ENCODE peak calls at places on chromosome 14, in four cellular contexts. O is SK-N-SH, Z is H1, S is HepG2. Y is an unnamed sample.

GRCh38 chr14:21077672-21078071 is 7.6 kb downstream of the ARHGEF40 start:
- DNase-seq in S (no peak), Z (no peak), O (no peak), Y (no peak)

GRCh38 chr14:105199093-105199492 is 18.0 kb upstream of the NUDT14 start:
- DNase-seq in Z (no peak), O (no peak), S (no peak), Y (no peak)

GRCh38 chr14:52268191-52269061 is 928 bp downstream of the PTGDR start:
- DNase-seq in O (peak; percentile 36), S (no peak), Z (peak; percentile 77), Y (no peak)

GRCh38 chr14:95101736-95102677 is 55.3 kb downstream of the DICER1 start:
- DNase-seq in Z (no peak), O (no peak), S (no peak), Y (no peak)

GRCh38 chr14:65002586-65003210 is 16.0 kb downstream of the FNTB start:
- DNase-seq in Z (no peak), S (no peak), O (no peak), Y (no peak)

GRCh38 chr14:34179723-34180122 is 228.8 kb upstream of the EGLN3 start:
- DNase-seq in S (no peak), O (no peak), Z (no peak), Y (no peak)

GRCh38 chr14:69693823-69694729 is 72.9 kb upstream of the SRSF5 start:
- DNase-seq in O (no peak), Z (no peak), S (peak; percentile 86), Y (no peak)

GRCh38 chr14:34065222-34065621 is 114.3 kb upstream of the EGLN3 start:
- DNase-seq in O (no peak), Z (no peak), S (no peak), Y (no peak)

GRCh38 chr14:64891839-64892375 is 12.2 kb upstream of the SPTB start:
- DNase-seq in S (peak; percentile 56), Z (no peak), O (peak; percentile 48), Y (peak; percentile 74)

GRCh38 chr14:77014004-77014604 is 14.4 kb downstream of the IRF2BPL start:
- DNase-seq in O (peak; percentile 71), Z (no peak), S (peak; percentile 68), Y (no peak)

GRCh38 chr14:89139404-89140247 is 277.4 kb downstream of the FOXN3 start:
- DNase-seq in Z (no peak), O (no peak), S (peak; percentile 77), Y (peak; percentile 35)

GRCh38 chr14:21095430-21096205 is 2.8 kb downstream of the ZNF219 start:
- DNase-seq in O (peak; percentile 19), S (no peak), Z (no peak), Y (no peak)

GRCh38 chr14:97456958-97457357 is 659.8 kb downstream of the VRK1 start:
- DNase-seq in Z (no peak), S (no peak), O (no peak), Y (no peak)

GRCh38 chr14:24277606-24278321 is 6.4 kb upstream of the RABGGTA start:
- DNase-seq in O (no peak), S (no peak), Z (no peak), Y (no peak)

GRCh38 chr14:104579507-104579906 is at the start of gene C14orf180:
- DNase-seq in O (peak; percentile 85), Z (no peak), S (no peak), Y (no peak)

GRCh38 chr14:61511558-61511924 is 183.8 kb upstream of the HIF1A start:
- DNase-seq in O (no peak), S (no peak), Z (no peak), Y (no peak)

GRCh38 chr14:61514006-61514830 is 181.1 kb upstream of the HIF1A start:
- DNase-seq in Z (no peak), S (no peak), O (no peak), Y (no peak)

GRCh38 chr14:61512508-61512907 is 182.8 kb upstream of the HIF1A start:
- DNase-seq in O (no peak), Z (no peak), S (no peak), Y (no peak)

GRCh38 chr14:61510736-61511557 is 184.4 kb upstream of the HIF1A start:
- DNase-seq in Z (no peak), S (no peak), O (no peak), Y (no peak)

DNA sequence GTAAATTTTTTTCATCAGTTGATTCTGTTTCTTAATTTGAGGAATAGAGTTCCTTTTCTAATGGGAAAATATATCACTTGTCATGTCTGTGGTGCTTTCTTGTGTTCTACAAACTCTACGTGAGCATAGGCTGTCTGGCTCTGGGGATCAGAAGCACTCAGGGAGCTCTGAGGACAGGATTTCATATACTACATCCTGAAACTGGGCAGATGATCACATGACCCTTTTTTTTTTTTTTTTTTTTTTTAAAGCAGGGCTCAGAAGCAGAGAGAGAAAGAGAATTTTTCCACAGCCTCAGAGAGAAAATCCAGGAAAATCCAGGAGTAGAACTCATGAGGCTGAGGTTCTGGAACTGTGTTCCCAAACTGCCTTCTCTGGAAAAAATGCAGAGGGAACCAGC is 183.3 kb upstream of the HIF1A start:
- DNase-seq in Z (no peak), O (no peak), S (no peak), Y (no peak)
- TF ChIP-seq JUND in Z (no peak), O (no peak), S (no peak), Y (no peak)

DNA sequence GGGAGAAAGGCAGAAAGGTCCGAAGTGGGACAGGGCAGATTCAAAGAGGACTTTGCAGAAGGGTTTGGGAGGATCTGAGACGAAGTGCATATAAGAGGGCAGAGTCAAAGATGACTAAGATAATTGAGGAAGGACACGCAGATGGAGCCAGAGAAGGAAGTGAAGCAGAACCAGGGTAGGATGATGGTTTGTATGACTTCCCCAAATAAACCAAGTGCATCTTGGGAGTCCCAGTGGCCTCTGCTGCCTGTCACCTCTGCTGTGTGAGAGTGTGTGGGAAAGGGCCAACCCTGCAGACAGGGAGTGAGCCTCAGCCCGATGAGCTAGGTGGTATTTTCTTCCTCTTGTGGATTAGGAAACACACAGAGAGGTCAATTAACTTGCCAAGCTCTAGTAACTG is 36.8 kb downstream of the FLVCR2 start:
- DNase-seq in O (no peak), S (no peak), Z (no peak), Y (no peak)
- TF ChIP-seq JUND in O (no peak), S (no peak), Z (no peak), Y (no peak)

GRCh38 chr14:30125322-30125944 is 197.8 kb upstream of the PRKD1 start:
- DNase-seq in O (no peak), Z (no peak), S (no peak), Y (no peak)
- TF ChIP-seq JUND in O (no peak), Z (no peak), S (no peak), Y (no peak)

GRCh38 chr14:100706860-100707259 is 19.8 kb upstream of the DLK1 start:
- DNase-seq in Z (no peak), S (no peak), O (no peak), Y (no peak)

GRCh38 chr14:100709956-100710284 is 16.8 kb upstream of the DLK1 start:
- DNase-seq in O (no peak), S (no peak), Z (no peak), Y (no peak)

GRCh38 chr14:100709252-100709955 is 17.3 kb upstream of the DLK1 start:
- DNase-seq in O (no peak), S (no peak), Z (no peak), Y (peak; percentile 59)

GRCh38 chr14:100710391-100711116 is 16.1 kb upstream of the DLK1 start:
- DNase-seq in Z (no peak), O (no peak), S (no peak), Y (no peak)

DNA sequence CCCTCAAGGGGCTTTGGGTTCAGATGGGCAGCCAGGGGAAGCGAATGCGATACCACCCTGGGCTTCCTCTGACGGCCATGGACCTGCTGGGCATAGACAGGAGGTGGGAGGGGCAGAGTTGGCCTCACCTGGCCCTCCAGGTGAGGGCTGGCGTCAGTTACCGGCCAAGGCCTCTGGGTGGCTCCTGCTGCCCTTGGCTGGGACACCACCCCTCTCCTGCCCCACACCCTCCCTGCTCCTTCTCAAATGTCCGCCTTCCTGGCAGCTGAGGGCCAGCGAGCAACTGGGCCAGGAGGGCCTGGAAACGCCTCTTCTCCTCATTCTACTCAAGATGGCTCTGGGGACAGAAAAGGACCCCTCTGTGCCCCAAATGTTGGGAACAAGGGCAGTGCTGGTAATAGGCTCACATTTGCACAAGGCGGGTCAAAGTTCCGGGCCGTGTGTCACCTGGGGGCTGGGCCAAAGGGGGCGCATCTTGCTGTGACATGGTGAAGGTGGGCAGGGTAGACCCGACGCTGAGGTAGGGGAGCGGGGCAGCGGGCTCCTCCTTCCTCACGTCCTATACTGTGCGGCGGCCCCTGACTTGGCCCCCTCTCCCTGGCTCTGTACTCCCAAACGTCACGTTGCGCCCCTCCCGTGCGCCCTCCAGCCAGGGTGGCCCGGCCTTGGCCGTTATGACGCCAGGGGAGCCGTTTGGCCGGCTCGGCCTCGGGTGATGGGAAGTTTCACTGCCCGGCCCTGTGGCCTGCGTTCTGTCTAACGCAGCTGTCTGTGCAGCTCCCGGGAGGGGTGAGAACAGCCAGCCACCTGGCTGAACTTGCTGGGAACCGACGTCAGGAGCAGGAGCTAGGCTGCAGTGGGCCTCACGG is 18.1 kb upstream of the DLK1 start:
- DNase-seq in S (peak; percentile 37), O (no peak), Z (peak; percentile 84), Y (peak; percentile 91)
- TF ChIP-seq JUND in S (no peak), O (no peak), Z (peak; percentile 32), Y (no peak)

DNA sequence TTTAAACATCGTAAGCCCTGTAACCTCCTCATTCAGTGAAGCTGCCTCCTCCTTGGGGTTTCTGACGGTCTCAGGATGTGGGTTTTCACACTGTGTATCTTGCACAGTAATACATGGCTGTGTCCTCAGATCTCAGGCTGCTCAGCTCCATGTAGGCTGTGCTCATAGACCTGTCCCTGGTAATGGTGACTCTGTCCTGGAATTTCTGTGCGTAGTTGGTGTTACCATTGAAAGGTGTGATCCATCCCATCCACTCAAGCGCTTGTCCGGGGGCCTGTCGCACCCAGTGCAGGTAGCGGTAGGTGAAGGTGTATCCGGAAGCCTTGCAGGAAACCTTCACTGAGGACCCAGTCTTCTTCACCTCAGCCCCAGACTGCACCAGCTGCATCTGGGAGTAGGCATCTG is 980.5 kb downstream of the TMEM121 start:
- DNase-seq in S (no peak), O (no peak), Z (no peak), Y (no peak)
- TF ChIP-seq JUND in S (no peak), O (no peak), Z (no peak), Y (no peak)

GRCh38 chr14:72201645-72202044 is 269.4 kb downstream of the RGS6 start:
- DNase-seq in O (no peak), Z (no peak), S (no peak), Y (no peak)

DNA sequence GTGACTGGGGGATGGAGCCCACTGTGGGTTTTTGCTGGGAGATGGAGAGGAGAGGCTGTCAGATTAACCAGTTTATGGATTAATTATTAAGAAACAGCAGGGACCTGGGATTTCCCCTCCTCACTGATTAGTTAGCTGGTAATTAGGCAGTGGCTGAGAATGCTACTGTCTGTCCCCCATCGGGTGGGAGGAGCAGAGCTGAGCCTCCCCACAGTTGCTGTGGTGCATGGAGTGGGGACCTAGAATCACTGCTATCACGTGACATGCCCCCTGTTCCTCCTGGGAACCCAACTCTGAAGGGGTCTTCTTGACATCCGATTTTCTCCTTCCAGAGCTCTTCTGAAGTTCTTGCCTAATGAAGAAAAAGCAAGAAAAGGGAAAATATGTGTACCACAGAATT is 264.0 kb downstream of the RGS6 start:
- DNase-seq in S (no peak), O (no peak), Z (no peak), Y (no peak)
- TF ChIP-seq JUND in S (no peak), O (no peak), Z (no peak), Y (no peak)

DNA sequence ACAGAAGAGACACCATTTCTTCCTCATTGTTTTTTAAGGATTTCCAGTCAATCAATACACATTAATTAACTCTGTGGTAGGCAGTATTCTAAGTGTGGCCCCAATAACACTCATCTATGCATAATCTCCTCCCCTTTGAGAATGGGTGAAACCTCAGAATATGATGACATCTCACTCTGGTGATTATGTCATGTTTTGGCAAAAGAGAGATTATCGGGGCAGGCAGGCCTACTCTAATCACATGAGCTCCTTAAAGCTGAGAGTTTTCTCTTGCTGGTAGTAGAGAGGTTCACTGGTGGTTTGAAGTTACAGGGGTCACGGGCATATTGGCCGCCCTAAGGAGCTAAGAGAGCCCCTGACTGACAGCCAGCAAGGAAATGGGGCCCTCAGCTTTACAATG is 7.1 kb upstream of the LGMN start:
- DNase-seq in Z (no peak), S (no peak), O (no peak), Y (no peak)
- TF ChIP-seq JUND in Z (no peak), S (no peak), O (no peak), Y (no peak)

Y was measured in T47D.